ENCODE peak calls at places on chromosomes 12 and 14, in five cellular contexts. One of them, this sample, is unnamed.

GRCh38 chr14:37090026-37090425 is 82.4 kb downstream of the SLC25A21 start:
- DNase-seq in heart right ventricle: no peak
- DNase-seq in PC-3: no peak
- DNase-seq in CD8-positive, alpha-beta memory T cell: no peak
- DNase-seq in Peyer's patch: no peak
- DNase-seq in this sample: no peak

GRCh38 chr12:55727643-55728184 is 1.1 kb downstream of the CD63 start:
- DNase-seq in heart right ventricle: peak
- DNase-seq in PC-3: peak
- DNase-seq in CD8-positive, alpha-beta memory T cell: no peak
- DNase-seq in Peyer's patch: no peak
- DNase-seq in this sample: no peak

GRCh38 chr12:10558291-10558690 is 52.6 kb downstream of the EIF2S3B start:
- DNase-seq in heart right ventricle: no peak
- DNase-seq in PC-3: no peak
- DNase-seq in CD8-positive, alpha-beta memory T cell: no peak
- DNase-seq in Peyer's patch: no peak
- DNase-seq in this sample: no peak

GRCh38 chr12:132669166-132669879 is 17.8 kb downstream of the POLE start:
- DNase-seq in heart right ventricle: no peak
- DNase-seq in PC-3: no peak
- DNase-seq in CD8-positive, alpha-beta memory T cell: no peak
- DNase-seq in Peyer's patch: no peak
- DNase-seq in this sample: no peak

GRCh38 chr14:47277703-47278102 is 397.7 kb downstream of the MDGA2 start:
- DNase-seq in heart right ventricle: no peak
- DNase-seq in PC-3: no peak
- DNase-seq in CD8-positive, alpha-beta memory T cell: no peak
- DNase-seq in Peyer's patch: no peak
- DNase-seq in this sample: no peak

GRCh38 chr14:92994942-92995341 is 72.0 kb downstream of the CHGA start:
- DNase-seq in heart right ventricle: no peak
- DNase-seq in PC-3: no peak
- DNase-seq in CD8-positive, alpha-beta memory T cell: no peak
- DNase-seq in Peyer's patch: no peak
- DNase-seq in this sample: no peak

GRCh38 chr12:53192531-53193021 is 11.9 kb upstream of the CSAD start:
- DNase-seq in heart right ventricle: no peak
- DNase-seq in PC-3: no peak
- DNase-seq in CD8-positive, alpha-beta memory T cell: no peak
- DNase-seq in Peyer's patch: no peak
- DNase-seq in this sample: no peak

GRCh38 chr12:88538250-88538649 is 42.0 kb downstream of the KITLG start:
- DNase-seq in heart right ventricle: no peak
- DNase-seq in PC-3: no peak
- DNase-seq in CD8-positive, alpha-beta memory T cell: no peak
- DNase-seq in Peyer's patch: no peak
- DNase-seq in this sample: no peak

GRCh38 chr12:646303-647038 is 16.8 kb downstream of the NINJ2 start:
- DNase-seq in heart right ventricle: peak
- DNase-seq in PC-3: no peak
- DNase-seq in CD8-positive, alpha-beta memory T cell: no peak
- DNase-seq in Peyer's patch: no peak
- DNase-seq in this sample: no peak
- H3K27ac ChIP-seq in heart right ventricle: peak
- H3K27ac ChIP-seq in PC-3: no peak
- H3K27ac ChIP-seq in CD8-positive, alpha-beta memory T cell: no peak
- H3K27ac ChIP-seq in Peyer's patch: peak
- H3K27ac ChIP-seq in this sample: no peak

DNA sequence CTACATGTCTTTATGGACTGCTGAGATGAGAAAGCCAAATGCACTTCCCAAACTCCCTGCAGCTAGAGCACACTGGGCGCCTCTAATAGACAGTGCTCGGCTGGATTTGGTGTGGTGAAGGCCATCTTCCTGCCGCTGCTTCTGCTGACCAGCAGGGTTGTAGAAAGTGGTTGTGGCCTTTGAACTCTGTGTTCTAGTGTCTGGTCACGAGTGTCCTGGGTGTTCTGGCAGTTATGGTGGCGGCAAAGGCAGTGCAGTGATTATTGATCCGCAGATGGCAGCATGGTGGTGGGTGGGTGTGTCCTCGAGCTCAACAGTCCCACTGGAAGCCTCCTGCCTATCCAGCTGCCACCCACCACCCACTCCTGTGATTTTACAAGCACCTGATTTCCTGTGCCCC is 43.4 kb downstream of the SMIM41 start:
- DNase-seq in heart right ventricle: no peak
- DNase-seq in PC-3: no peak
- DNase-seq in CD8-positive, alpha-beta memory T cell: no peak
- DNase-seq in Peyer's patch: no peak
- DNase-seq in this sample: no peak
- H3K27ac ChIP-seq in heart right ventricle: no peak
- H3K27ac ChIP-seq in PC-3: no peak
- H3K27ac ChIP-seq in CD8-positive, alpha-beta memory T cell: no peak
- H3K27ac ChIP-seq in Peyer's patch: no peak
- H3K27ac ChIP-seq in this sample: no peak

DNA sequence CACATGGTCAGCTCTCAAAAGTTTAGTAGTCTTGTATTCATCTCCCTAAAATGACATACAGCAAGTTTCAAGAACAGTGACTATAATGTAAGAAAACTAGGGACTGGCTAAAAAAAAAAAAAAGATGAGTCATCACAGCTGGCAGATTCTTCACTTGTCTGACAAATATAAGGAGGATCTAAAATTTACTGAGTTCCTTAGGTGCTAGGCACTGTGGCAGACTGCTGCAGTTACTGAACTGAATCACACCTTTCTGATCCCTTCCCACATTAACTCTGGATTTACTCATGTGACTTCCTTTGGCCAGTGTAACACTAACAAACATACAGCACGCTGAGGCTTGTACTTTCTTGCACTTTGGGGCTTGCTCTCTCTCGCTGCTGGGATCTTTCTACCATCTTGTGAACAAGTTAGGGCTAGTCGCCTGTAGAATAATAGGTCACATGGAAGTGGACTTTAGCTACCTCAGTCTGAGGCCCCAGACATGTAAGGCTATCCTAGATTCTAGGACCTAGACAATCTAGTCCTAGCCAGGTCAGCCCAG is 32.1 kb downstream of the BAZ1A start:
- DNase-seq in heart right ventricle: no peak
- DNase-seq in PC-3: peak
- DNase-seq in CD8-positive, alpha-beta memory T cell: no peak
- DNase-seq in Peyer's patch: no peak
- DNase-seq in this sample: peak
- H3K27ac ChIP-seq in heart right ventricle: no peak
- H3K27ac ChIP-seq in PC-3: no peak
- H3K27ac ChIP-seq in CD8-positive, alpha-beta memory T cell: no peak
- H3K27ac ChIP-seq in Peyer's patch: no peak
- H3K27ac ChIP-seq in this sample: peak

DNA sequence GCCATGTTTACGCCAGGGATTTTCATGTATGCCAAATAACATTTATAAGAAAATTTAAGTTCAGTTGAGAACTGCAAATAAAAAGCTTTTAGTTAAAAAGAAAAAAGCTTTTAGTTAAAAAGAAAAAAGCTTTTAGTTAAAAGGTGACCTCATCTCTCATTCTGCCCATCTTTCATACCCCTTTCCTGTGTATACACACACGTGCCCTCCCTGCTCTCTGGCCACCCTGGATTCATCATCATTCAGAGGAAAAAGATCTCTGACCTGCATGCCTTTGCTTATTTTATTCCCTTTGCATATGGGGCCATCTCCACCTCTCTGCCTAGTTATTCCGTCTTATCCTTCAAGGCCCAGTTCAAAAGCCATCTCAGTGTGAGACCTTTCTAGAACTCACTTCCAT is 38.1 kb upstream of the CDK17 start:
- DNase-seq in heart right ventricle: no peak
- DNase-seq in PC-3: no peak
- DNase-seq in CD8-positive, alpha-beta memory T cell: no peak
- DNase-seq in Peyer's patch: no peak
- DNase-seq in this sample: no peak
- H3K27ac ChIP-seq in heart right ventricle: no peak
- H3K27ac ChIP-seq in PC-3: no peak
- H3K27ac ChIP-seq in CD8-positive, alpha-beta memory T cell: no peak
- H3K27ac ChIP-seq in Peyer's patch: no peak
- H3K27ac ChIP-seq in this sample: no peak

GRCh38 chr14:102678394-102678793 is 85.9 kb downstream of the RCOR1 start:
- DNase-seq in heart right ventricle: no peak
- DNase-seq in PC-3: no peak
- DNase-seq in CD8-positive, alpha-beta memory T cell: no peak
- DNase-seq in Peyer's patch: no peak
- DNase-seq in this sample: no peak

GRCh38 chr14:102686176-102686801 is 91.0 kb upstream of the TRAF3 start:
- DNase-seq in heart right ventricle: no peak
- DNase-seq in PC-3: no peak
- DNase-seq in CD8-positive, alpha-beta memory T cell: no peak
- DNase-seq in Peyer's patch: no peak
- DNase-seq in this sample: no peak

GRCh38 chr14:102688290-102688689 is 89.0 kb upstream of the TRAF3 start:
- DNase-seq in heart right ventricle: no peak
- DNase-seq in PC-3: no peak
- DNase-seq in CD8-positive, alpha-beta memory T cell: no peak
- DNase-seq in Peyer's patch: no peak
- DNase-seq in this sample: no peak

GRCh38 chr14:102684276-102684663 is 91.8 kb downstream of the RCOR1 start:
- DNase-seq in heart right ventricle: no peak
- DNase-seq in PC-3: no peak
- DNase-seq in CD8-positive, alpha-beta memory T cell: no peak
- DNase-seq in Peyer's patch: no peak
- DNase-seq in this sample: no peak

DNA sequence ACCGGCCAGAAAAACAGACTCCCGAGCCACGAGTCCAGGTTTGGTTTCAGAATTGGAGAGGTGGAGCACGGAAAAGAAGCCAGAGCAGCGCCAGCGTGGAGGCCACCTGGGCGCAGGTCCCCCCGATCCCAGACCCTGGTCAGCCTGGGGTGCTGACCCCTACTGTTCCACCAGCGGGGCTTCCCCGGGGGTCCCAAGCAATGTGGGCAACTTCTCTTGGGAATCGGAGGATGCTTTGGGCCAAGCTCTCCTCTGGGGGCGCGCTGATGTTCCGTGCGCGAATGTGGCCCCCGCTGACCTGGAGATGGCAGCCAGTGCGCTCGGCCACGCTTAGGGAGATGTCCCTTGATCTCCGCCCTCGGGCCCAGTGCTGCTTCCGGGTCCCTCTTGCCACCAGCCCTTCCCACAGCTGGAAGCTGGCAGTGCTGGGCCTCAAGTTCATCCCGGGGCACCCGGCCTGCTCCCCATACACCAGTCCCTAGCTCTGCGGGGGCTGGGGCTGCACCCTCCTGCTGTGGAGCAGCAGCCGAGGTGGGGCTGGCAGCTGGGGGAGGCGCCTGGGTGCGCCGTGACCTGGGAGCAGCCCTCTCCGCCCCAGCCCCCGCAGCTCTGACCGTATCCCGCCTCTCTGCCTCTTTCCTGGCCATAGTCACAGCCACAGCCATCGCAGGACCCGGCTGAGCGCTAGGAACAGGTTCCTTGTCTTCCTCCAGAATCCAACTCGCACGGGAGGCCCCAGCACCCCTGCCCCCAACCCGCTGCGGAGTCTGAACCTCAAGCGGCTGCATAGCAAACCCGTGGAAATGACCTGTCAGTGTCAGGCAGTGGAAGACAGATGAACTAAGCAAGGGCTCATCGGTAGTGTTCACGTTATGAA is 91.2 kb downstream of the RCOR1 start:
- DNase-seq in heart right ventricle: no peak
- DNase-seq in PC-3: no peak
- DNase-seq in CD8-positive, alpha-beta memory T cell: no peak
- DNase-seq in Peyer's patch: no peak
- DNase-seq in this sample: no peak
- H3K27ac ChIP-seq in heart right ventricle: no peak
- H3K27ac ChIP-seq in PC-3: no peak
- H3K27ac ChIP-seq in CD8-positive, alpha-beta memory T cell: no peak
- H3K27ac ChIP-seq in Peyer's patch: peak
- H3K27ac ChIP-seq in this sample: no peak

GRCh38 chr12:46494424-46494823 is 121.9 kb upstream of the SLC38A2 start:
- DNase-seq in heart right ventricle: no peak
- DNase-seq in PC-3: peak
- DNase-seq in CD8-positive, alpha-beta memory T cell: no peak
- DNase-seq in Peyer's patch: no peak
- DNase-seq in this sample: peak
- H3K27ac ChIP-seq in heart right ventricle: no peak
- H3K27ac ChIP-seq in PC-3: peak
- H3K27ac ChIP-seq in CD8-positive, alpha-beta memory T cell: no peak
- H3K27ac ChIP-seq in Peyer's patch: no peak
- H3K27ac ChIP-seq in this sample: peak